ENCODE peak calls at places on chromosomes 3 and 15, in four cellular contexts. N is bronchial epithelial cell, A is neuronal stem cell, I is foreskin keratinocyte. G is an unnamed sample. For H3K27me3, the result is how much of the 10 kb centered on the place peaks cover.

GRCh38 chr3:172591876-172592771 is 68.9 kb upstream of the TNFSF10 start:
- DNase-seq in N (no peak), A (no peak), I (no peak), G (no peak)

GRCh38 chr3:42501681-42502428 is 588 bp upstream of the VIPR1 start:
- DNase-seq in N (peak), A (peak), I (peak), G (peak)

GRCh38 chr3:57746156-57747125 is 9.7 kb upstream of the SLMAP start:
- DNase-seq in N (no peak), A (no peak), I (no peak), G (no peak)

GRCh38 chr3:72480366-72480765 is 367.9 kb downstream of the SHQ1 start:
- DNase-seq in N (no peak), A (no peak), I (no peak), G (no peak)

GRCh38 chr15:62164500-62165028 is 521 bp downstream of the C2CD4B start:
- DNase-seq in N (no peak), A (peak), I (no peak), G (no peak)

GRCh38 chr3:45807645-45808540 is 11.6 kb upstream of the SLC6A20 start:
- DNase-seq in N (no peak), A (no peak), I (no peak), G (no peak)

GRCh38 chr3:55935241-55935640 is 448.1 kb upstream of the WNT5A start:
- DNase-seq in N (no peak), A (no peak), I (no peak), G (no peak)

GRCh38 chr3:189787622-189788021 is 156.4 kb downstream of the TP63 start:
- DNase-seq in N (peak), A (no peak), I (peak), G (no peak)

GRCh38 chr3:33037479-33037878 is 59.5 kb downstream of the GLB1 start:
- DNase-seq in N (no peak), A (no peak), I (no peak), G (no peak)

GRCh38 chr15:64779630-64780029 is 4.2 kb upstream of the RBPMS2 start:
- DNase-seq in N (no peak), A (no peak), I (no peak), G (no peak)
- H3K27me3 ChIP-seq in N (under half), A (under half), I (half or more), G (under half)

GRCh38 chr15:75945953-75946352 is 42.3 kb downstream of the FBXO22 start:
- DNase-seq in N (peak), A (no peak), I (no peak), G (no peak)

GRCh38 chr15:75943713-75944215 is 40.1 kb downstream of the FBXO22 start:
- DNase-seq in N (peak), A (no peak), I (no peak), G (no peak)

GRCh38 chr15:75952512-75952911 is 48.8 kb downstream of the FBXO22 start:
- DNase-seq in N (no peak), A (no peak), I (no peak), G (no peak)

GRCh38 chr15:75947117-75947516 is 43.4 kb downstream of the FBXO22 start:
- DNase-seq in N (peak), A (no peak), I (peak), G (no peak)

GRCh38 chr15:75948761-75949296 is 45.2 kb downstream of the FBXO22 start:
- DNase-seq in N (no peak), A (no peak), I (no peak), G (no peak)
- H3K27me3 ChIP-seq in N (under half), A (under half), I (under half), G (under half)

DNA sequence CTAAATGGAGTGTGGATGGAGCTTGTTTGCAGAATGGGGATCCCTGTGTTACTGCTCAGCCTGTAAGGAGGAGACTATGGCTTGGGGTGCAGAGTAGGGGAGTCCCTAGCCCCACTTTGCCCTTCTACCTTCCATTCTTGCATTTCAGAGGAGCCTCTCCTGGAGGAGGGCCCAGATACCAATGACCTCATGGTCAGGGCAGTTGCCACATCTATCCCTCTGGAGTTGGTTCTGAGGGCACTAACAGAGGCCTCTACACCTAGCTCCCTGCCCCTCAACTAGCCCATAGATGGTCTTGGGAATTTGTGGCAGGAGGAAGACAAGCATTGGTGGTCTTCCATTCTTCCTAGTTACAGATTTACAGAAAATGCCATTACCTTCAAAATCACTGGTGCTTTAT is 6.1 kb downstream of the SKOR1 start:
- DNase-seq in N (no peak), A (no peak), I (no peak), G (no peak)
- H3K27me3 ChIP-seq in N (half or more), A (half or more), I (half or more), G (half or more)

DNA sequence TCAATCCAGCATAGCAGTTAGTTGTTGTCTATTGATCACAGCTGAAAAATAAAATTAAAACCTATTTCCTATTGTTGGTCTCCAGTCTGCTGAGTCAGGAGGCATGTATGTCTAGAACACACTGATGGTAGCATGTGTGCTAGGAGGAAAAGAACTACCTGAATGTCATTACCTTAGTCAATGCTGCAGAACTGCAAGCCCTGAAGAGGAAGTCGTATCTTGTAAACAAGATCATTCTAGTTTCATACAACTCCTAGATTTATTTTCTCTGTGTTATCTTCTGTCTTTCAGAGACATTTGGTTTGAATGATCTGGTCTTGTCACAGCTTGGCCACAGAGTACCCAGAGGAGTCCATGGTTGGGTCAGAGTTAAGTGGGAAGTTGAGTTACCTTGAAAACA is 110.0 kb upstream of the MRPL3 start:
- DNase-seq in N (no peak), A (no peak), I (no peak), G (no peak)
- H3K27me3 ChIP-seq in N (under half), A (under half), I (under half), G (under half)

GRCh38 chr3:50430950-50431435 is 71.7 kb upstream of the TMEM115 start:
- DNase-seq in N (no peak), A (peak), I (no peak), G (no peak)

GRCh38 chr3:50435382-50435781 is 68.1 kb downstream of the CACNA2D2 start:
- DNase-seq in N (no peak), A (no peak), I (no peak), G (no peak)

GRCh38 chr3:50441818-50442217 is 61.6 kb downstream of the CACNA2D2 start:
- DNase-seq in N (no peak), A (no peak), I (no peak), G (peak)

GRCh38 chr3:50433954-50434353 is 69.5 kb downstream of the CACNA2D2 start:
- DNase-seq in N (no peak), A (no peak), I (no peak), G (peak)

DNA sequence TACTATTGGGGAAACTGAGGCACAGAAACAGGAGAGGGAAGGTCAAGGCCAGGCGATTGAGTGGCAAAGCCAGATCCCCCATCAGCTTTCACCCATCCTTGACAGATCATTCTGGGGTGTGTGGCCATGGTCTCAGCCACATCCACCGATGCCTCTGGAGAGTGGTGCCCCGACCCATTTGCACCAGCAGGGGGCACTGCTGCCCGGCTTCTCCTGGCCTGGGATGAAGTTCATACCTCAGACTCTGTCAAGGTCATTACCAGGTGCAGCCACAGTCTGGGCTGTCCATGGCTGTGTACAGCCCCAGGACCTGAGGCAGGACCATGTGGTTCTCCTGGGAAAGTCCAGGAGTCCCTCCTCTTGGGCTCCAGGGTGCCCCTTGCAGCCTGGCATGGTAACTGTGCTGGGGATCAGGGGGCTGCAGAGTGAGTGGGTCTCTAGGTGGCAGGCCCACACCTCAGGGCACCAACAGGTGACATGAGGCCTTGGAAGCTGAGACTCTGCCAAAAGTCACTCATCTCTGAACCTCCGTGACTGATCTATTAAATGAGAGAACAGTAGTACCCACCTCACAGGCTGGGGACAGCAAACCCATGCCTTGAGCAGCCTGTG is 67.3 kb downstream of the CACNA2D2 start:
- DNase-seq in N (peak), A (peak), I (peak), G (peak)
- H3K27me3 ChIP-seq in N (under half), A (half or more), I (under half), G (under half)

GRCh38 chr15:65395567-65396185 is 17.9 kb upstream of the IGDCC3 start:
- DNase-seq in N (no peak), A (no peak), I (no peak), G (no peak)
- H3K27me3 ChIP-seq in N (under half), A (under half), I (half or more), G (under half)

GRCh38 chr3:137820366-137820765 is 56.3 kb downstream of the SOX14 start:
- DNase-seq in N (no peak), A (no peak), I (no peak), G (no peak)

GRCh38 chr3:137812018-137812417 is 47.9 kb downstream of the SOX14 start:
- DNase-seq in N (peak), A (no peak), I (no peak), G (no peak)

GRCh38 chr3:137809523-137809922 is 45.4 kb downstream of the SOX14 start:
- DNase-seq in N (no peak), A (no peak), I (no peak), G (no peak)

GRCh38 chr3:137815251-137815650 is 51.1 kb downstream of the SOX14 start:
- DNase-seq in N (no peak), A (no peak), I (no peak), G (no peak)
- H3K27me3 ChIP-seq in N (under half), A (under half), I (under half), G (under half)

G was measured in stomach.